ENCODE peak calls at places on chromosome 5, in five cellular contexts. F, I, S, E and M are unnamed samples.
A peak's percentile ranks its signal among the peaks of the same experiment; 100 is the strongest.

GRCh38 chr5:130116431-130116830 is 212.2 kb downstream of the CHSY3 start:
- DNase-seq in I (no peak), F (no peak), S (no peak), E (no peak), M (no peak)

GRCh38 chr5:178083942-178084341 is 29.4 kb upstream of the N4BP3 start:
- DNase-seq in E (no peak), F (no peak), I (no peak), S (no peak), M (no peak)

GRCh38 chr5:19795218-19795617 is 192.8 kb downstream of the CDH18 start:
- DNase-seq in I (no peak), E (no peak), S (peak; percentile 7), F (no peak), M (no peak)

GRCh38 chr5:61744690-61745619 is 412.9 kb downstream of the ZSWIM6 start:
- DNase-seq in I (no peak), F (peak; percentile 42), S (no peak), E (no peak), M (no peak)

GRCh38 chr5:100270323-100270771 is 264.8 kb upstream of the FAM174A start:
- DNase-seq in F (no peak), S (no peak), I (no peak), E (no peak), M (no peak)

GRCh38 chr5:61020415-61020814 is 75.4 kb downstream of the NDUFAF2 start:
- DNase-seq in S (no peak), E (no peak), I (no peak), F (no peak), M (no peak)

GRCh38 chr5:127355342-127355741 is 64.7 kb downstream of the MEGF10 start:
- DNase-seq in E (no peak), S (no peak), I (no peak), F (no peak), M (no peak)

GRCh38 chr5:69313428-69313827 is 19.2 kb downstream of the CCDC125 start:
- DNase-seq in I (no peak), F (no peak), E (no peak), S (no peak), M (no peak)

GRCh38 chr5:73222173-73222572 is 49.2 kb downstream of the TMEM174 start:
- DNase-seq in E (no peak), I (no peak), S (no peak), F (no peak), M (no peak)

GRCh38 chr5:98072921-98073320 is 700.5 kb upstream of the RGMB start:
- DNase-seq in E (no peak), F (no peak), S (no peak), I (no peak), M (no peak)

GRCh38 chr5:31811210-31811609 is 172.3 kb downstream of the PDZD2 start:
- DNase-seq in E (no peak), F (no peak), S (no peak), I (no peak), M (no peak)

GRCh38 chr5:176731506-176732192 is 78.7 kb upstream of the UNC5A start:
- DNase-seq in E (no peak), I (no peak), F (no peak), S (no peak), M (no peak)

GRCh38 chr5:40401965-40402364 is 277.8 kb upstream of the PTGER4 start:
- DNase-seq in E (no peak), F (no peak), I (peak; percentile 52), S (no peak), M (no peak)

GRCh38 chr5:163105456-163105855 is 331.9 kb upstream of the CCNG1 start:
- DNase-seq in E (no peak), I (no peak), F (no peak), S (no peak), M (no peak)

GRCh38 chr5:149268928-149269557 is 2.6 kb upstream of the AFAP1L1 start:
- DNase-seq in E (no peak), F (no peak), S (peak; percentile 60), I (no peak), M (no peak)

GRCh38 chr5:177537389-177538361 is 16.7 kb downstream of the FAM193B start:
- DNase-seq in S (no peak), I (no peak), E (peak; percentile 59), F (no peak), M (no peak)